ENCODE peak calls at places on chromosomes 4 and X, in seven cellular contexts. One of them, this sample, is unnamed.

GRCh38 chrX:136880452-136881013 is at the start of gene RBMX:
- DNase-seq in upper lobe of right lung: peak
- DNase-seq in astrocyte of the cerebellum: peak
- DNase-seq in endodermal cell: peak
- DNase-seq in thoracic aorta: peak
- DNase-seq in fibroblast of lung: peak
- DNase-seq in uterus: peak
- DNase-seq in this sample: peak

GRCh38 chr4:8101213-8101781 is 57.3 kb downstream of the ABLIM2 start:
- DNase-seq in endodermal cell: no peak
- DNase-seq in astrocyte of the cerebellum: no peak
- DNase-seq in thoracic aorta: no peak
- DNase-seq in uterus: peak
- DNase-seq in upper lobe of right lung: peak
- DNase-seq in fibroblast of lung: no peak
- DNase-seq in this sample: peak

GRCh38 chr4:90317785-90318184 is 190.6 kb downstream of the CCSER1 start:
- DNase-seq in thoracic aorta: no peak
- DNase-seq in astrocyte of the cerebellum: peak
- DNase-seq in endodermal cell: no peak
- DNase-seq in upper lobe of right lung: no peak
- DNase-seq in fibroblast of lung: peak
- DNase-seq in uterus: no peak
- DNase-seq in this sample: peak

GRCh38 chr4:30537462-30537861 is 182.7 kb upstream of the PCDH7 start:
- DNase-seq in thoracic aorta: no peak
- DNase-seq in endodermal cell: no peak
- DNase-seq in upper lobe of right lung: no peak
- DNase-seq in astrocyte of the cerebellum: peak
- DNase-seq in uterus: no peak
- DNase-seq in fibroblast of lung: peak
- DNase-seq in this sample: peak

GRCh38 chrX:10015711-10016515 is 48.8 kb downstream of the CLDN34 start:
- DNase-seq in astrocyte of the cerebellum: no peak
- DNase-seq in endodermal cell: peak
- DNase-seq in uterus: peak
- DNase-seq in thoracic aorta: no peak
- DNase-seq in fibroblast of lung: peak
- DNase-seq in upper lobe of right lung: peak
- DNase-seq in this sample: no peak

GRCh38 chr4:145821771-145822170 is 116.9 kb downstream of the ZNF827 start:
- DNase-seq in thoracic aorta: no peak
- DNase-seq in astrocyte of the cerebellum: no peak
- DNase-seq in uterus: no peak
- DNase-seq in endodermal cell: no peak
- DNase-seq in upper lobe of right lung: no peak
- DNase-seq in fibroblast of lung: no peak
- DNase-seq in this sample: peak

GRCh38 chr4:23614284-23614892 is 275.5 kb downstream of the PPARGC1A start:
- DNase-seq in fibroblast of lung: peak
- DNase-seq in uterus: no peak
- DNase-seq in thoracic aorta: no peak
- DNase-seq in endodermal cell: peak
- DNase-seq in upper lobe of right lung: no peak
- DNase-seq in astrocyte of the cerebellum: peak
- DNase-seq in this sample: peak

GRCh38 chrX:53085661-53086229 is 3.6 kb downstream of the TSPYL2 start:
- DNase-seq in uterus: no peak
- DNase-seq in astrocyte of the cerebellum: no peak
- DNase-seq in endodermal cell: no peak
- DNase-seq in fibroblast of lung: no peak
- DNase-seq in thoracic aorta: no peak
- DNase-seq in upper lobe of right lung: no peak
- DNase-seq in this sample: no peak

GRCh38 chrX:37350034-37350365 is 836 bp downstream of the PRRG1 start:
- DNase-seq in thoracic aorta: no peak
- DNase-seq in upper lobe of right lung: no peak
- DNase-seq in fibroblast of lung: peak
- DNase-seq in astrocyte of the cerebellum: no peak
- DNase-seq in uterus: no peak
- DNase-seq in endodermal cell: no peak
- DNase-seq in this sample: peak

GRCh38 chrX:18702362-18703195 is 4.9 kb upstream of the PPEF1 start:
- DNase-seq in thoracic aorta: no peak
- DNase-seq in astrocyte of the cerebellum: peak
- DNase-seq in uterus: no peak
- DNase-seq in upper lobe of right lung: no peak
- DNase-seq in endodermal cell: no peak
- DNase-seq in fibroblast of lung: peak
- DNase-seq in this sample: peak

GRCh38 chrX:3094261-3094660 is 53.0 kb downstream of the ARSF start:
- DNase-seq in endodermal cell: peak
- DNase-seq in thoracic aorta: no peak
- DNase-seq in astrocyte of the cerebellum: no peak
- DNase-seq in upper lobe of right lung: no peak
- DNase-seq in uterus: no peak
- DNase-seq in fibroblast of lung: peak
- DNase-seq in this sample: peak

GRCh38 chrX:102863735-102864134 is 73.3 kb upstream of the RAB40AL start:
- DNase-seq in astrocyte of the cerebellum: peak
- DNase-seq in endodermal cell: peak
- DNase-seq in fibroblast of lung: peak
- DNase-seq in upper lobe of right lung: peak
- DNase-seq in thoracic aorta: peak
- DNase-seq in uterus: peak
- DNase-seq in this sample: peak

GRCh38 chr4:31054295-31054694 is 334.1 kb downstream of the PCDH7 start:
- DNase-seq in astrocyte of the cerebellum: no peak
- DNase-seq in uterus: no peak
- DNase-seq in fibroblast of lung: no peak
- DNase-seq in upper lobe of right lung: no peak
- DNase-seq in thoracic aorta: no peak
- DNase-seq in endodermal cell: no peak
- DNase-seq in this sample: no peak

GRCh38 chrX:120514236-120514635 is 45.1 kb upstream of the LAMP2 start:
- DNase-seq in upper lobe of right lung: no peak
- DNase-seq in thoracic aorta: no peak
- DNase-seq in fibroblast of lung: peak
- DNase-seq in uterus: no peak
- DNase-seq in endodermal cell: peak
- DNase-seq in astrocyte of the cerebellum: peak
- DNase-seq in this sample: peak

GRCh38 chrX:18354369-18355329 is at the start of gene SCML2:
- DNase-seq in astrocyte of the cerebellum: no peak
- DNase-seq in uterus: peak
- DNase-seq in fibroblast of lung: peak
- DNase-seq in upper lobe of right lung: peak
- DNase-seq in endodermal cell: peak
- DNase-seq in thoracic aorta: no peak
- DNase-seq in this sample: no peak

GRCh38 chrX:154748712-154749339 is 2.1 kb downstream of the GAB3 start:
- DNase-seq in fibroblast of lung: peak
- DNase-seq in thoracic aorta: no peak
- DNase-seq in endodermal cell: peak
- DNase-seq in upper lobe of right lung: no peak
- DNase-seq in uterus: peak
- DNase-seq in astrocyte of the cerebellum: no peak
- DNase-seq in this sample: no peak

GRCh38 chrX:19695884-19696283 is 180.6 kb upstream of the MAP3K15 start:
- DNase-seq in upper lobe of right lung: no peak
- DNase-seq in astrocyte of the cerebellum: no peak
- DNase-seq in fibroblast of lung: no peak
- DNase-seq in endodermal cell: no peak
- DNase-seq in thoracic aorta: no peak
- DNase-seq in uterus: no peak
- DNase-seq in this sample: peak

DNA sequence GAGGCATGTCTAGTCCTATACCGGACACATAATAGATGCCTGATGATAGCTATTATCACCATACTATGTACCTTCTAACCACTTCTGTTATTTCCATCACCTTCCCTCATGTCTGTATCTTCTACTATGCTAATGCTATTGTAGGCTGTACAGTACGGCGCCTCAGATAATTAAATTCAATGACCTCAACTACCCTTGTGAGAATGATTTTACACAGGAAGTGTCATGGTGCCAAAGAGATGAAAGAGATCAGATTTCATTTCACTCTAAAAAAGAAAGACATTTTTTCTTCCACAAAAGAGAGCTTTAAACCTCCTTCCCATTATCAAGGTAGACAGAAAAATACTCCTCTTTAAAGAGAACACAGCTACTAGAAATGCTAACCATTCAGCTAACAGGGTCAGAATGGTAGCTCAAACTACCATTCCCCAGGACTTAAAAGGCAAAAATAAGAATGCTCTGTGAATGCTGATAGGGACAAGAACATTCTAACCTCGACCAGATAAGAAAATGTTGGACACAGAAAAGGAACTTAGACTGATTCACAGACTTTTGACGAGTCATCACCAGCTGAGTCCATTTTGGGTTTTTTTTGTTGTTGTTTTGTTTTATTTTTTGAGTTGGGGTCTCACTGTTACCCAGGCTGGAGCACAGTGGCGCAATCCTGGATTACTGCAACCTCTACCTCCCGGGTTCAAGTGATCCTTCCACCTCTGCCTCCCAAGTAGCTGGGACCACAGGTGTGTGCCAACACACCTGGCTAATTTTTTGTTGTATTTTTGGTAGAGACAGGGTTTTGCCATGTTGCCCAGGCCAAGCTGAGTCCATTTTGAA is 99.2 kb upstream of the RAPGEF2 start:
- DNase-seq in endodermal cell: no peak
- DNase-seq in astrocyte of the cerebellum: peak
- DNase-seq in upper lobe of right lung: no peak
- DNase-seq in thoracic aorta: no peak
- DNase-seq in uterus: no peak
- DNase-seq in fibroblast of lung: peak
- DNase-seq in this sample: peak
- H3K4me3 ChIP-seq in endodermal cell: no peak
- H3K4me3 ChIP-seq in astrocyte of the cerebellum: no peak
- H3K4me3 ChIP-seq in upper lobe of right lung: no peak
- H3K4me3 ChIP-seq in thoracic aorta: no peak
- H3K4me3 ChIP-seq in uterus: no peak
- H3K4me3 ChIP-seq in fibroblast of lung: no peak
- H3K4me3 ChIP-seq in this sample: no peak

DNA sequence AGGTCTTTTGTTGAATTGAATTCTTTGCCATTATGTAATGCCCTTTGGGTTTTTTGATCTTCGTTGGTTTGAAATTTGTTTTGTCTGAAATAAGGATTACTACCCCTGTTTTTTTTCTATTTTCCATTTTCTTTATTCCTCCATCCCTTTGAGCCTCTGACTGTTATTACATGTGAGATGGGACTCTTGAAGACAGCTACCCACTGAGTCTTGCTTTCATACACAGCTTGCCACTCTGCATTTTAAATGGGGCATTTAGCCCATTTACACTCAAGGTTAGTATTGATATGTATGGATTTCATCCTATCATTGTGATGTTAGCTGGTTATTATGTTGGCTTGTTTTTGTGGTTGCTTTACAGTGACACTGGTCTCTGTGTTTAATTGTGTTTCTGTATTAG is 736.2 kb upstream of the GRID2 start:
- DNase-seq in thoracic aorta: no peak
- DNase-seq in upper lobe of right lung: no peak
- DNase-seq in fibroblast of lung: no peak
- DNase-seq in endodermal cell: no peak
- DNase-seq in astrocyte of the cerebellum: no peak
- DNase-seq in uterus: no peak
- DNase-seq in this sample: no peak
- TF ChIP-seq CTCF in thoracic aorta: no peak
- TF ChIP-seq CTCF in upper lobe of right lung: no peak
- TF ChIP-seq CTCF in fibroblast of lung: no peak
- TF ChIP-seq CTCF in endodermal cell: no peak
- TF ChIP-seq CTCF in astrocyte of the cerebellum: no peak
- TF ChIP-seq CTCF in uterus: no peak
- TF ChIP-seq CTCF in this sample: no peak

DNA sequence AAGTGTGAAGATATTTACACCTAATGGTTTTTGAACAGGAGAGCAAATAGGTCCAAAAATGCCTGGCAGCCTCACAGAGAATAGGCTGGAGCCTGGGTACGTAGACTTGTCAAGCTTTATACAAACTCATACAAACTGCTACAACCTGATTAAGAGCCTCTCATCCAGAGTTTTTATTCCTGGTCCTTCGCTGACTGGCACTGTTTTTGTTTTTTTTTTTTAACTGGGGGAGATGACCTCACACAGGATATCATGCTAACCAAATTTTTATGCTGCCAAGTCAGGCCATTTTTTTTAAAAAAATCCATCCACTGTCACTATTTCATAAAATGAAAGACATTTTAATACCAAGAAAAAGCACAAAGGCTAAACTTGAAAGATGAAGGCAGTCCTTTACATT is 1.9 kb downstream of the FAM114A1 start:
- DNase-seq in thoracic aorta: no peak
- DNase-seq in astrocyte of the cerebellum: no peak
- DNase-seq in upper lobe of right lung: no peak
- DNase-seq in endodermal cell: no peak
- DNase-seq in fibroblast of lung: peak
- DNase-seq in uterus: no peak
- DNase-seq in this sample: no peak
- H3K4me3 ChIP-seq in thoracic aorta: peak
- H3K4me3 ChIP-seq in astrocyte of the cerebellum: peak
- H3K4me3 ChIP-seq in upper lobe of right lung: peak
- H3K4me3 ChIP-seq in endodermal cell: no peak
- H3K4me3 ChIP-seq in fibroblast of lung: peak
- H3K4me3 ChIP-seq in uterus: no peak
- H3K4me3 ChIP-seq in this sample: no peak

GRCh38 chrX:129115104-129115503 is 408.2 kb downstream of the SMARCA1 start:
- DNase-seq in astrocyte of the cerebellum: no peak
- DNase-seq in uterus: no peak
- DNase-seq in thoracic aorta: no peak
- DNase-seq in fibroblast of lung: peak
- DNase-seq in upper lobe of right lung: no peak
- DNase-seq in endodermal cell: peak
- DNase-seq in this sample: peak
- TF ChIP-seq CTCF in astrocyte of the cerebellum: peak
- TF ChIP-seq CTCF in uterus: no peak
- TF ChIP-seq CTCF in thoracic aorta: no peak
- TF ChIP-seq CTCF in fibroblast of lung: no peak
- TF ChIP-seq CTCF in upper lobe of right lung: no peak
- TF ChIP-seq CTCF in endodermal cell: peak
- TF ChIP-seq CTCF in this sample: peak

DNA sequence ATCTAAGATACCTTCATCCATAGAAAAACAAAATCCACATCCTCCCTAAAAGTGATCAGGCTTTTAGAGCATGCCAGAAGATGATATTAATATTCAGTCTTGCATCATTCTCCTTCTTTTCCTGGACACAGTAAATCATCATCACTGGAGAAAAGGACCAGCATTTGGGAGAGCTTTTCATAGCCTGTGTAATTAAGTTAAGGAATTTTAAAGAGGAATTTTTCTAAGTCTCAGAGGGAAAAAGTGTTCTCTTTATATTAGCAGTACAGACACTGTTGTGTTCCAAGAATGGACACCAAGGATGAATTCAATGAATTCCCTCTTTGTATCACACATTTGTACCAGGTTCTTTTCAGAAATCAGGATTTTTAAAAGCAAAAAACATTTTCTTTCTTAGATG is 665 bp downstream of the SCRG1 start:
- DNase-seq in fibroblast of lung: no peak
- DNase-seq in thoracic aorta: no peak
- DNase-seq in endodermal cell: no peak
- DNase-seq in uterus: no peak
- DNase-seq in astrocyte of the cerebellum: no peak
- DNase-seq in upper lobe of right lung: no peak
- DNase-seq in this sample: no peak
- H3K4me3 ChIP-seq in fibroblast of lung: no peak
- H3K4me3 ChIP-seq in thoracic aorta: peak
- H3K4me3 ChIP-seq in endodermal cell: no peak
- H3K4me3 ChIP-seq in uterus: no peak
- H3K4me3 ChIP-seq in astrocyte of the cerebellum: no peak
- H3K4me3 ChIP-seq in upper lobe of right lung: no peak
- H3K4me3 ChIP-seq in this sample: no peak